ENCODE peak calls at places on chromosomes 11 and 22, in ten cellular contexts. Q is PC-3, I is left lung, K is AG09319, F is GM23338, N is NB4, H is colonic mucosa, C is MCF 10A, L is heart right ventricle, P is psoas muscle. Z is an unnamed sample.

GRCh38 chr11:61961570-61962212 is 5.7 kb downstream of the FTH1 start:
- DNase-seq in L (peak), C (peak), P (peak), H (peak), K (no peak), Q (peak), F (no peak), N (no peak), I (peak), Z (no peak)

GRCh38 chr11:80593981-80594380 is 1153.2 kb upstream of the TENM4 start:
- DNase-seq in F (no peak), C (peak), K (no peak), H (peak), Q (peak), I (no peak), L (no peak), N (peak), P (no peak), Z (no peak)

GRCh38 chr22:28891156-28891733 is 7.9 kb downstream of the ZNRF3 start:
- DNase-seq in C (no peak), P (no peak), Q (no peak), L (no peak), I (no peak), K (no peak), N (no peak), H (no peak), F (no peak), Z (no peak)

GRCh38 chr22:44782286-44782830 is 30.0 kb downstream of the ARHGAP8 start:
- DNase-seq in K (no peak), Q (no peak), F (no peak), C (no peak), H (peak), I (no peak), N (no peak), L (no peak), P (no peak), Z (no peak)

GRCh38 chr11:65422633-65423515 is at the start of gene NEAT1:
- DNase-seq in C (peak), N (peak), I (peak), Q (peak), H (peak), L (peak), K (peak), P (peak), F (peak), Z (peak)

GRCh38 chr11:115502636-115503082 is 1.6 kb downstream of the CADM1 start:
- DNase-seq in N (no peak), L (no peak), P (peak), Q (no peak), H (no peak), I (no peak), C (no peak), K (no peak), F (peak), Z (peak)

GRCh38 chr22:19909350-19910179 is 32.0 kb upstream of the COMT start:
- DNase-seq in N (peak), P (peak), Q (peak), F (peak), H (peak), C (peak), K (peak), L (peak), I (peak), Z (peak)

GRCh38 chr11:46679252-46680163 is 20.9 kb downstream of the ARHGAP1 start:
- DNase-seq in L (no peak), C (no peak), K (no peak), N (no peak), P (no peak), Q (no peak), H (no peak), I (peak), F (no peak), Z (no peak)

GRCh38 chr11:130312046-130312445 is 2.7 kb downstream of the ZBTB44 start:
- DNase-seq in C (no peak), H (no peak), I (no peak), L (no peak), K (no peak), N (no peak), Q (no peak), F (no peak), P (no peak), Z (no peak)

GRCh38 chr22:30221121-30221992 is 25.2 kb downstream of the LIF start:
- DNase-seq in F (no peak), I (no peak), N (no peak), C (no peak), L (no peak), H (no peak), Q (no peak), K (no peak), P (no peak), Z (no peak)

GRCh38 chr22:45997077-45997774 is 20.3 kb upstream of the WNT7B start:
- DNase-seq in L (peak), C (peak), Q (peak), F (peak), H (peak), P (peak), K (peak), I (peak), N (peak), Z (peak)

GRCh38 chr11:62340269-62340901 is 3.1 kb downstream of the ASRGL1 start:
- DNase-seq in I (peak), P (peak), Q (peak), N (peak), L (peak), C (peak), K (no peak), F (peak), H (peak), Z (peak)

GRCh38 chr11:131043251-131043650 is 127.0 kb upstream of the SNX19 start:
- DNase-seq in N (no peak), F (no peak), Q (no peak), K (no peak), I (no peak), C (no peak), P (no peak), L (no peak), H (no peak), Z (no peak)

GRCh38 chr11:76152741-76153608 is 53.3 kb downstream of the WNT11 start:
- DNase-seq in N (no peak), C (no peak), P (no peak), Q (no peak), I (no peak), L (no peak), K (no peak), H (no peak), F (no peak), Z (no peak)

GRCh38 chr11:70176940-70177689 is 26.0 kb upstream of the FADD start:
- DNase-seq in Q (peak), P (no peak), K (no peak), C (peak), I (no peak), F (peak), L (no peak), H (peak), N (peak), Z (peak)

DNA sequence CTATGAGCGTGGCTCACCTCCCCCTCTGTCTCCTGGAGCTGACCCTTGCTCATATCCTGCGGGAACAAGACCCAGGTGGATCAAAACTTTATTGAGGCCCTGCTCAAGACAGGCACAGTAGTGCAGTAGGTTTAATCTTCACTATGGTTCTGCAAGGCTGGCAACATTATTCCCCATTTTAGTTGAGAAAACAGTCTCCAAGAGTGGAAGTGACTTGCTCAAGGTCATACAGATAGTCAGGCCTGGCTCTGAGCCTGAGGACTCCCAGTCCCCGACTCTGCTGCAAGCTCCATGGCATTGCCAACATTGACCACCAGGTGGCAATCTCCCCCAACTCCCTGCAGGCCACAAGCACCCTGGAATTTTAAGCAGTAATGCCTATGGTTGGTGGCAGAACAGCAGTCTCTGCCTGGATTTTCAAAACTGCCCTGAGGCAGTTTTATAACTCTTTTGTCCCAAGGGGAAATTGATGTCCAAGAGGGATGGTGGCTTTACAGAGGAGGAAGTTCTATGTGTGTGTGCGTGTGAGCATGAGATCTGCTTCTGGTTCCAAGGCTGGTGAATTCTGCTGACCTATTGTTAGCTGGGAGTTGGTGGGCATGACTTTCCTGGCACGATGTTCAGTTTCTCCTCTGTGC is 34.1 kb downstream of the NEU3 start:
- DNase-seq in P (peak), Q (peak), N (peak), H (peak), K (peak), C (peak), L (peak), I (peak), F (peak), Z (peak)
- TF ChIP-seq CTCF in P (peak), Q (peak), N (peak), H (peak), K (peak), C (peak), L (peak), I (peak), F (peak), Z (peak)

GRCh38 chr22:24190566-24191208 is 9.4 kb downstream of the SUSD2 start:
- DNase-seq in H (no peak), L (no peak), P (peak), C (no peak), N (no peak), Q (no peak), F (no peak), K (no peak), I (no peak), Z (no peak)

GRCh38 chr22:24189249-24190158 is 8.2 kb downstream of the SUSD2 start:
- DNase-seq in P (peak), I (peak), Q (peak), F (peak), L (peak), C (peak), K (peak), N (peak), H (peak), Z (peak)

GRCh38 chr22:24191893-24192292 is 10.6 kb downstream of the SUSD2 start:
- DNase-seq in N (no peak), C (no peak), K (no peak), P (no peak), I (no peak), Q (no peak), L (no peak), H (no peak), F (no peak), Z (no peak)

GRCh38 chr22:24190159-24190540 is 8.9 kb downstream of the SUSD2 start:
- DNase-seq in Q (no peak), K (no peak), N (no peak), I (peak), H (no peak), C (no peak), P (peak), L (no peak), F (no peak), Z (no peak)

DNA sequence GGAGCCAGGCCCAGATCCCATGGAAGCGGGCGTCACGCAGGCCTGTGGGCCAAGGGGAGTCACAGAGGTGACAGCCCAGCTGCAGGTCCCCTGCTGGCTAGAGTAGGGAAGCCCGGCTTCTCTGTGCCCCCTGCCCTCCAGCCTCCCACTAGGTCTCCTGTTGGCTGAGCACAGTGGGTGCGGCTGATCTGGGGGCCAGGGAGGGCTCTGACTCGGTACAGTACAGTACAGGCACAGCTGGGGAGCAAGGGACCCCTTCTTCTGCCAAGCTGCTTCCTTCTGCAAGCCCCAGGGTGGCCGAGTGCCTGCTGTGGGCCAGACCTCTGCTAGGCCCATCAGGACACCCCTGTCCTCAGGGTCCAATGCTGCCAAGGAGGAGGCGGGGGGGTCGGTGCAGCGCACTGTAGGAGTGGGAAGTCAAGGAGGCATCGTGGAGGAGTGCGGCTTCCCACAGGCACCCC is 10.1 kb downstream of the SUSD2 start:
- DNase-seq in Q (no peak), F (no peak), K (no peak), H (no peak), I (peak), L (no peak), N (no peak), C (no peak), P (peak), Z (no peak)
- TF ChIP-seq CTCF in Q (no peak), F (no peak), K (no peak), H (no peak), I (no peak), L (no peak), N (peak), C (no peak), P (no peak), Z (no peak)

DNA sequence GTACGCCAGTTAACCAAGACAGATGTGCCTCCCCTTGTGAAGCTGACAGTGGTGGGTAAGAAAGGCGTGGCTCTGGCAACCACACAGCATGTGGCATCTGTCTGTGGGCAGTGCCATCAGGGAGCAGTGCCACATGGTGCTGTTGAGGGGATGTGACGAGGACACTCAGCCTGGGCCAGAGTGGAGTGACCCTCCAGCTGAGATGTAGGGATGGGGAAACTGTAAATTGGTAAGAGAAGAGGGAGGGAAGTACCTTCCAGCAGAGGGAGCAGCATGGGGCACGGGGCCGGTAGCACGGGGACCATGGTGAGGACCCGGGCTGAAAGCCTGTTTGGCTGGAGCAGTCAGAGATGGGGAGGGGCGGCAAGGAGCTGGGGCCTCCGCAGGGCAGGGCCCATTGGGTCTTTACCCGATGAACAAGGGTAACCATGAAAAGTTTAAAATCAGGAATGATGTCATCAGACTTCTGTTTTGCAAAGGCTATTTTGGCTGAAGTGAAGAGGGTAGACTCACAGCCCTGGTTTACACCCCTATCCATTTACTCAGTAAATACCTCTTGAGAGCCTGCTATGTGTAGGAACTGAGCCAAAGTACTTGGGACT is 10.4 kb downstream of the TMPRSS6 start:
- DNase-seq in Q (no peak), H (no peak), L (no peak), P (no peak), N (peak), C (no peak), I (no peak), K (no peak), F (peak), Z (no peak)
- TF ChIP-seq CTCF in Q (peak), H (no peak), L (no peak), P (no peak), N (peak), C (no peak), I (no peak), K (no peak), F (peak), Z (no peak)

DNA sequence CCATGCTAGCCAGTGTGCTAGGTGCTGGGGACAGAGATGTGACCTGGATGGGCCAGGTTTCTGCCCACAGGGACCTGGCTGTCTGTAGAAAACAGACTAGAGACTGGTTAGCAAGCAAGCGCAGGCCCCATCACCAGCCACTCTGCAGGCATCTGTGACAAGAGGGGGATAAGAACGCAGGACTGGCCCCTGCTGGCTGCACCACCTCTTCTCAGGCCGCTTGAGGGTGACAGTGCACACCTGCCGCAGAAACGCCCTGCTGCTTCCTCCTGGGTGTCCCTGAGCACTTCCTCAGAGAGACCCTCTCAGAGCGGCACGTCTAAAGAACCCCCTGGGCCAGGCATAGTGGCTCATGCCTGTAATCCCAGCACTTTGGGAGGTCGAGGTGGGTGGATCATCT is 5.9 kb upstream of the PICK1 start:
- DNase-seq in Q (no peak), L (no peak), K (no peak), H (no peak), P (no peak), I (no peak), C (no peak), N (no peak), F (no peak), Z (no peak)
- TF ChIP-seq CTCF in Q (no peak), L (no peak), K (no peak), H (no peak), P (no peak), I (no peak), C (no peak), N (no peak), F (no peak), Z (no peak)

GRCh38 chr11:59666969-59667368 is 1.9 kb downstream of the PATL1 start:
- DNase-seq in F (no peak), C (peak), Q (no peak), P (no peak), L (no peak), K (peak), I (no peak), N (peak), H (no peak), Z (no peak)

GRCh38 chr11:59667812-59668187 is 1.0 kb downstream of the PATL1 start:
- DNase-seq in I (no peak), P (no peak), Q (no peak), K (no peak), F (no peak), L (no peak), N (no peak), H (no peak), C (no peak), Z (no peak)

GRCh38 chr11:59669611-59670009 is 773 bp upstream of the PATL1 start:
- DNase-seq in C (peak), I (peak), N (no peak), H (peak), F (peak), Q (peak), P (no peak), L (peak), K (peak), Z (no peak)

GRCh38 chr11:59668950-59669610 is at the start of gene PATL1:
- DNase-seq in I (peak), N (peak), H (peak), F (peak), L (peak), Q (peak), K (peak), P (peak), C (peak), Z (peak)

GRCh38 chr11:59668188-59668949 is 468 bp downstream of the PATL1 start:
- DNase-seq in H (peak), Q (peak), I (peak), N (peak), F (peak), P (peak), L (peak), K (peak), C (peak), Z (peak)
- TF ChIP-seq CTCF in H (no peak), Q (peak), I (no peak), N (no peak), F (no peak), P (peak), L (no peak), K (no peak), C (no peak), Z (no peak)

GRCh38 chr11:43810929-43811596 is 69.6 kb upstream of the ALKBH3 start:
- DNase-seq in C (no peak), Q (peak), H (no peak), F (peak), N (no peak), P (no peak), L (no peak), K (no peak), I (no peak), Z (no peak)
- TF ChIP-seq CTCF in C (no peak), Q (peak), H (peak), F (peak), N (no peak), P (peak), L (peak), K (peak), I (no peak), Z (no peak)

DNA sequence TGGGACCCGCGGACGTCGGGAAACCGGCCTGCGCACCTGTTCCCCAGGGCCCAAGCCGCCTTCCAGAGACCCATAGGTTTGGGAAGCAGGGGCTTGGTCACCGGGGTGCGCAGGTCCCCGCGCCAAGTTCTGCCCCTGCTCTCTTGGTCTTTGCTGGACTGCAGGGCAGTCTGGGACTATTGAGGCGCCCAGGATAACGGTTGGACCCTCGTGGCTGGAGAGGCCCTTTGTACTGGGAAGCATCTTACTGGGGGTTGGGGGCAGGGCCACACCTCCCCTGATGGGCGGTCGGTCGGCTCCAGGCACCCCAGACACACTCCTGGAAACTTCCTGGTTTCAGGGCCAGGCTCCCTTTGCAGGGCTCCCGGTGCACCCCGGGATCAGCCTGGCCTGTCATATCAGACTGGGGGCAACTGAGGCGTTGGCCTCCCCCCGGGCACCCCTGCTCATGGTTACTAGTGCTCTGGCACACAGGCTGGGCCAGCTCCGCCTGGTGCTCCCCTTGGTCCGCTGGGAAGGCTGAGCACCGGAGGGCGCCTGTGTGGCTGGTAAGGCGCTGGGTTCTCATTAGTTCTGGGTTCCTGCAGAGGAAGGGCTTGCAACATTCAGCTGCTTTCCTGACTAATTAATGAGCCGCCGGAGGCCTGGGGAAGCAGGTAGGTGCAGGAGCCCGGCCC is 1250.5 kb downstream of the BRD1 start:
- DNase-seq in Q (no peak), F (no peak), H (no peak), C (no peak), I (no peak), N (peak), P (peak), L (no peak), K (no peak), Z (no peak)
- TF ChIP-seq CTCF in Q (no peak), F (no peak), H (no peak), C (no peak), I (no peak), N (no peak), P (no peak), L (no peak), K (no peak), Z (no peak)